ENCODE peak calls at places on chromosome 21, in four cellular contexts. Z, E, B and K are unnamed samples.

GRCh38 chr21:44848821-44849521 is 24.5 kb downstream of the PTTG1IP start:
- DNase-seq in E (no peak), Z (no peak), B (no peak), K (no peak)

GRCh38 chr21:36169465-36170128 is 13.0 kb downstream of the DOP1B start:
- DNase-seq in B (no peak), Z (no peak), E (no peak), K (no peak)

GRCh38 chr21:28805885-28806284 is 186.8 kb downstream of the LTN1 start:
- DNase-seq in Z (no peak), B (no peak), E (no peak), K (no peak)

GRCh38 chr21:44370027-44370735 is 16.8 kb downstream of the TRPM2 start:
- DNase-seq in Z (no peak), E (no peak), B (peak; percentile 46), K (no peak)

GRCh38 chr21:34075099-34075425 is 1.7 kb downstream of the MRPS6 start:
- DNase-seq in Z (no peak), B (no peak), E (no peak), K (no peak)

GRCh38 chr21:26837539-26837938 is 7.7 kb downstream of the ADAMTS1 start:
- DNase-seq in E (no peak), B (no peak), Z (no peak), K (no peak)

GRCh38 chr21:15210235-15210678 is 145.5 kb upstream of the NRIP1 start:
- DNase-seq in Z (no peak), B (no peak), E (no peak), K (no peak)

GRCh38 chr21:33682992-33683627 is 40.8 kb downstream of the ITSN1 start:
- DNase-seq in B (no peak), E (no peak), Z (peak; percentile 30), K (no peak)

GRCh38 chr21:35226960-35227741 is 178.0 kb upstream of the RUNX1 start:
- DNase-seq in E (peak; percentile 41), B (peak; percentile 69), Z (no peak), K (peak; percentile 76)

GRCh38 chr21:30348506-30348905 is at the start of gene KRTAP23-1:
- DNase-seq in E (no peak), B (no peak), Z (no peak), K (no peak)

GRCh38 chr21:35070436-35070835 is 21.3 kb upstream of the RUNX1 start:
- DNase-seq in E (no peak), B (no peak), Z (no peak), K (no peak)

GRCh38 chr21:33578214-33578613 is 10.3 kb downstream of the DONSON start:
- DNase-seq in B (no peak), Z (no peak), E (no peak), K (no peak)

GRCh38 chr21:29130234-29130993 is at the start of gene MAP3K7CL:
- DNase-seq in E (no peak), B (no peak), Z (no peak), K (no peak)

GRCh38 chr21:35171385-35171784 is 122.3 kb upstream of the RUNX1 start:
- DNase-seq in E (no peak), B (no peak), Z (no peak), K (no peak)

GRCh38 chr21:15797577-15798363 is 68.0 kb downstream of the USP25 start:
- DNase-seq in E (no peak), Z (no peak), B (no peak), K (no peak)

GRCh38 chr21:30044447-30045064 is 104.8 kb upstream of the GRIK1 start:
- DNase-seq in E (no peak), Z (peak; percentile 4), B (no peak), K (no peak)

GRCh38 chr21:15343066-15343465 is 278.3 kb upstream of the NRIP1 start:
- DNase-seq in E (no peak), B (no peak), Z (no peak), K (no peak)

GRCh38 chr21:21156919-21157318 is 158.7 kb downstream of the NCAM2 start:
- DNase-seq in Z (no peak), B (no peak), E (no peak), K (no peak)

GRCh38 chr21:30793581-30794314 is 19.3 kb downstream of the KRTAP8-1 start:
- DNase-seq in E (no peak), B (no peak), Z (no peak), K (no peak)

GRCh38 chr21:29078884-29079765 is 5.7 kb upstream of the CCT8 start:
- DNase-seq in Z (no peak), E (peak; percentile 22), B (peak; percentile 52), K (peak; percentile 37)

GRCh38 chr21:44571296-44571695 is 2.2 kb upstream of the KRTAP10-4 start:
- DNase-seq in B (no peak), E (no peak), Z (no peak), K (no peak)

GRCh38 chr21:43851593-43851992 is 13.4 kb upstream of the AGPAT3 start:
- DNase-seq in E (no peak), Z (no peak), B (peak; percentile 23), K (no peak)

GRCh38 chr21:43767980-43768867 is 7.9 kb downstream of the CSTB start:
- DNase-seq in Z (no peak), E (no peak), B (no peak), K (no peak)

GRCh38 chr21:36757246-36757645 is 58.3 kb downstream of the SIM2 start:
- DNase-seq in E (no peak), B (no peak), Z (no peak), K (no peak)

DNA sequence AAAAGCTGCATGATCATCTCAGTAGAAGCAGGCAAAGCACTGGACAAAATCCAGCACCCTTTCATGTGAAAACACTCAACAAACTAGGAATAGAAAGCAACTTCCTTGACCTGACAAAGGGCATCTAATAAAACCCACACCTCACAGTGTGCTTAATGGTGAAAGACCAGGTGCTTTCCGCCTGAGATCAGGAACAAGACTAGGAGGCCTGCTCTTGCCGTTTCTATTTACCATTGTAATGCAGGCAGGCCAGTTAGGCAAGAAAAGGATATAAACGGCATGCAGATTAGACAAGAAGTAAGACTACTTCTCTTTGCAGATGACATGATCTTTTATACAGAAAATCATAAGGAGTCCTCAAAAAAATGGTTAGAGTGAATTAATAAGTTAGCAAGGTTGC is 37.2 kb downstream of the SLC37A1 start:
- DNase-seq in Z (no peak), E (no peak), B (no peak), K (no peak)
- H3K36me3 ChIP-seq in Z (no peaks in the 10 kb centered on the region), E (peaks cover 20% of the 10 kb centered on the region), B (peaks cover 12% of the 10 kb centered on the region), K (peaks cover 7% of the 10 kb centered on the region)

GRCh38 chr21:32015740-32016139 is 142.9 kb downstream of the HUNK start:
- DNase-seq in E (no peak), B (no peak), Z (no peak), K (no peak)

GRCh38 chr21:32021319-32022027 is 148.7 kb downstream of the HUNK start:
- DNase-seq in Z (no peak), B (no peak), E (no peak), K (no peak)

GRCh38 chr21:32020551-32020950 is 147.7 kb downstream of the HUNK start:
- DNase-seq in E (no peak), B (no peak), Z (no peak), K (no peak)

GRCh38 chr21:32022141-32022540 is 149.3 kb downstream of the HUNK start:
- DNase-seq in B (no peak), Z (no peak), E (no peak), K (no peak)

DNA sequence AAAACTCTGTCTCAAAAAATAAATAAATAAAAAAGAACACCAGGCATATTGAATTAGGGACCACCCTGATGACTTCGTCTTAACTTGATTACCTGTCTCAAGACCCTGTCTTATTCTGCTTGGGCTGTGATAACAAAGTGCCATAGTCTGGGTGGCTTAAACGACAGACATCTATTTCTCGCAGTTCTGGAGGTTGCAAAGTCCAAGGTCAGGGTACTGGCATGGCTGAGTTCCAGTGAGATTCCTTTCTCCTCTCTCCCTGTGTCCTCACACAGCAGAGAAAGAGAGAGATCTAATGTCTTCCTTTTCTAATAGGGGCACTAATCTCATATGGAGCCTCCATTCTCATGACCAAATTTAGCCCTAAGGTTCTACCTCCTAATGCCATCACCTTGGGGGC is 145.6 kb downstream of the HUNK start:
- DNase-seq in Z (no peak), E (no peak), B (no peak), K (no peak)
- H3K27ac ChIP-seq in Z (no peak overlapping the region), E (no peak overlapping the region), B (no peak overlapping the region), K (no peak overlapping the region)

GRCh38 chr21:46636181-46636512 is 673 bp downstream of the PRMT2 start:
- DNase-seq in E (no peak), B (no peak), Z (no peak), K (no peak)
- H3K4me3 ChIP-seq in E (peak overlapping the region; percentile 97), B (peak overlapping the region; percentile 87), Z (peak overlapping the region; percentile 82), K (peak overlapping the region; percentile 100)

GRCh38 chr21:25756190-25756932 is 21.6 kb downstream of the GABPA start:
- DNase-seq in E (no peak), B (no peak), Z (no peak), K (no peak)
- H3K36me3 ChIP-seq in E (peaks cover 20% of the 10 kb centered on the region), B (peaks cover 32% of the 10 kb centered on the region), Z (peaks cover 4% of the 10 kb centered on the region), K (peaks cover 47% of the 10 kb centered on the region)

GRCh38 chr21:46461909-46462308 is 3.2 kb downstream of the DIP2A start:
- DNase-seq in E (no peak), B (no peak), Z (no peak), K (no peak)
- H3K27ac ChIP-seq in E (no peak overlapping the region), B (no peak overlapping the region), Z (no peak overlapping the region), K (no peak overlapping the region)

GRCh38 chr21:46054447-46054846 is 43.5 kb upstream of the COL6A2 start:
- DNase-seq in B (no peak), E (no peak), Z (no peak), K (no peak)

GRCh38 chr21:46051379-46051770 is 46.5 kb upstream of the COL6A2 start:
- DNase-seq in Z (no peak), E (no peak), B (no peak), K (no peak)

GRCh38 chr21:46054031-46054430 is 43.9 kb upstream of the COL6A2 start:
- DNase-seq in B (no peak), E (no peak), Z (no peak), K (no peak)

GRCh38 chr21:46051821-46052675 is 45.9 kb upstream of the COL6A2 start:
- DNase-seq in E (no peak), B (no peak), Z (no peak), K (no peak)

DNA sequence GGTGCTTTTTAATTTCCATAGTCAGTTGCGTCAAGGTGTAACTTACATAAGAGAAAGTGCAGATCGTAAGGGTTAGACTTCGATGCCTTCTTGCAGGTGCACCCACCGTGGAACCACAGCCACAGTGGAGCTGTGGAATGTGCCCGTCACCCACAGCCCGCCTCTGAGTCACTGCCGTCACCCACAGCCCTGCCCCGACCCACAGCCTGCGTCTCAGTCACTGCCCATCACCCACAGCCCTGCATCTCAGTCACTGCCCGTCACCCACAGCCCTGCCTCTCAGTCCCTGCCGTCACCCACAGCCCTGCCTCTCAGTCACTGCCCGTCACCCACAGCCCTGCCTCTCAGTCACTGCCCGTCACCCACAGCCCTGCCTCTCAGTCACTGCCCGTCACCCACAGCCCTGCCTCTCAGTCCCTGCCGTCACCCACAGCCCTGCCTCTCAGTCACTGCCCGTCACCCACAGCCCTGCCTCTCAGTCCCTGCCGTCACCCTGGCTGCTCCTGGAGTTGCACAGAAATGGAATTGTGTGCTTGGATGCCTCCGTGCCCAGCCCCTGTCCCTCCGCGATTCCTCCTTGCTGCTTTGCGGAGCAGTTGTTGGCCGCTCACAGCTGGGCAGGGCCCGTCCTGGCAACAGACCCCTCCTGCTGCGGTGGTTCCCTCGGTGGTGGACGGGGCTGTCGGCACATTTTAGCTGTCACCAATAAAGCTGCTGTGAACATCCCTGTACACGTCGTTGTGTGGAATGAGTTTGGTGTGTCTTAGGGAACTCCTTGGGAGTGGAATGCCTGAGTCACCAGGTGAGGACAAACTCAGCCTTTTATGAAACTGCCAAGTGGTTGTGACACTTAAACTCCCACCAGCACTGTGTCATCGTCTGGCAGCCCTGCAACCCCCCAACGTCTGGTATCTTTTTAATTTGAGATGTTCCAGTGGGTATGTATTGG is 44.9 kb upstream of the COL6A2 start:
- DNase-seq in E (no peak), Z (no peak), B (peak; percentile 59), K (no peak)
- H3K4me3 ChIP-seq in E (no peak overlapping the region), Z (no peak overlapping the region), B (no peak overlapping the region), K (no peak overlapping the region)